ENCODE peak calls at places on chromosomes 4 and X, in nine cellular contexts. One of them, this sample, is unnamed.

GRCh38 chr4:53705151-53705764 is 114.0 kb upstream of the LNX1 start:
- DNase-seq in B cell: peak
- DNase-seq in activated T-cell treated with anti-CD3 and anti-CD28 coated beads, Interleukin-2, amount 50 U/mL, for 4 hours: no peak
- DNase-seq in hypothalamus: no peak
- DNase-seq in fibroblast of mammary gland: no peak
- DNase-seq in LoVo: no peak
- DNase-seq in stimulated activated CD4-positive, alpha-beta T cell treated with anti-CD3 and anti-CD28 coated beads, TNF-alpha, amount 100 ng/mL, for 4 hours: no peak
- DNase-seq in CD4-positive, alpha-beta T cell: no peak
- DNase-seq in GM04504: no peak
- DNase-seq in this sample: no peak

GRCh38 chr4:14827111-14827510 is 175.2 kb upstream of the CPEB2 start:
- DNase-seq in B cell: no peak
- DNase-seq in activated T-cell treated with anti-CD3 and anti-CD28 coated beads, Interleukin-2, amount 50 U/mL, for 4 hours: no peak
- DNase-seq in hypothalamus: no peak
- DNase-seq in fibroblast of mammary gland: peak
- DNase-seq in LoVo: no peak
- DNase-seq in stimulated activated CD4-positive, alpha-beta T cell treated with anti-CD3 and anti-CD28 coated beads, TNF-alpha, amount 100 ng/mL, for 4 hours: no peak
- DNase-seq in CD4-positive, alpha-beta T cell: no peak
- DNase-seq in GM04504: no peak
- DNase-seq in this sample: no peak

GRCh38 chr4:41009411-41009810 is 204.9 kb downstream of the APBB2 start:
- DNase-seq in B cell: no peak
- DNase-seq in activated T-cell treated with anti-CD3 and anti-CD28 coated beads, Interleukin-2, amount 50 U/mL, for 4 hours: no peak
- DNase-seq in hypothalamus: no peak
- DNase-seq in fibroblast of mammary gland: peak
- DNase-seq in LoVo: peak
- DNase-seq in stimulated activated CD4-positive, alpha-beta T cell treated with anti-CD3 and anti-CD28 coated beads, TNF-alpha, amount 100 ng/mL, for 4 hours: no peak
- DNase-seq in CD4-positive, alpha-beta T cell: no peak
- DNase-seq in GM04504: no peak
- DNase-seq in this sample: no peak

GRCh38 chr4:21656832-21657231 is 291.7 kb downstream of the KCNIP4 start:
- DNase-seq in B cell: no peak
- DNase-seq in activated T-cell treated with anti-CD3 and anti-CD28 coated beads, Interleukin-2, amount 50 U/mL, for 4 hours: no peak
- DNase-seq in hypothalamus: no peak
- DNase-seq in fibroblast of mammary gland: peak
- DNase-seq in LoVo: no peak
- DNase-seq in stimulated activated CD4-positive, alpha-beta T cell treated with anti-CD3 and anti-CD28 coated beads, TNF-alpha, amount 100 ng/mL, for 4 hours: no peak
- DNase-seq in CD4-positive, alpha-beta T cell: no peak
- DNase-seq in GM04504: peak
- DNase-seq in this sample: no peak

GRCh38 chrX:54481751-54482150 is 14.3 kb downstream of the FGD1 start:
- DNase-seq in B cell: no peak
- DNase-seq in activated T-cell treated with anti-CD3 and anti-CD28 coated beads, Interleukin-2, amount 50 U/mL, for 4 hours: no peak
- DNase-seq in hypothalamus: no peak
- DNase-seq in fibroblast of mammary gland: peak
- DNase-seq in LoVo: no peak
- DNase-seq in stimulated activated CD4-positive, alpha-beta T cell treated with anti-CD3 and anti-CD28 coated beads, TNF-alpha, amount 100 ng/mL, for 4 hours: no peak
- DNase-seq in CD4-positive, alpha-beta T cell: no peak
- DNase-seq in GM04504: no peak
- DNase-seq in this sample: no peak

GRCh38 chrX:134572816-134573682 is 85.2 kb downstream of the PLAC1 start:
- DNase-seq in B cell: no peak
- DNase-seq in activated T-cell treated with anti-CD3 and anti-CD28 coated beads, Interleukin-2, amount 50 U/mL, for 4 hours: no peak
- DNase-seq in hypothalamus: no peak
- DNase-seq in fibroblast of mammary gland: peak
- DNase-seq in LoVo: peak
- DNase-seq in stimulated activated CD4-positive, alpha-beta T cell treated with anti-CD3 and anti-CD28 coated beads, TNF-alpha, amount 100 ng/mL, for 4 hours: no peak
- DNase-seq in CD4-positive, alpha-beta T cell: no peak
- DNase-seq in GM04504: no peak
- DNase-seq in this sample: no peak

GRCh38 chr4:74996996-74997395 is 64.1 kb downstream of the PARM1 start:
- DNase-seq in B cell: no peak
- DNase-seq in activated T-cell treated with anti-CD3 and anti-CD28 coated beads, Interleukin-2, amount 50 U/mL, for 4 hours: no peak
- DNase-seq in hypothalamus: no peak
- DNase-seq in fibroblast of mammary gland: no peak
- DNase-seq in LoVo: peak
- DNase-seq in stimulated activated CD4-positive, alpha-beta T cell treated with anti-CD3 and anti-CD28 coated beads, TNF-alpha, amount 100 ng/mL, for 4 hours: no peak
- DNase-seq in CD4-positive, alpha-beta T cell: no peak
- DNase-seq in GM04504: no peak
- DNase-seq in this sample: no peak

GRCh38 chrX:56253832-56254703 is 21.9 kb downstream of the KLF8 start:
- DNase-seq in B cell: no peak
- DNase-seq in activated T-cell treated with anti-CD3 and anti-CD28 coated beads, Interleukin-2, amount 50 U/mL, for 4 hours: no peak
- DNase-seq in hypothalamus: no peak
- DNase-seq in fibroblast of mammary gland: no peak
- DNase-seq in LoVo: no peak
- DNase-seq in stimulated activated CD4-positive, alpha-beta T cell treated with anti-CD3 and anti-CD28 coated beads, TNF-alpha, amount 100 ng/mL, for 4 hours: no peak
- DNase-seq in CD4-positive, alpha-beta T cell: no peak
- DNase-seq in GM04504: no peak
- DNase-seq in this sample: no peak

GRCh38 chr4:108398326-108398725 is 222.1 kb upstream of the RPL34 start:
- DNase-seq in B cell: no peak
- DNase-seq in activated T-cell treated with anti-CD3 and anti-CD28 coated beads, Interleukin-2, amount 50 U/mL, for 4 hours: no peak
- DNase-seq in hypothalamus: no peak
- DNase-seq in fibroblast of mammary gland: no peak
- DNase-seq in LoVo: peak
- DNase-seq in stimulated activated CD4-positive, alpha-beta T cell treated with anti-CD3 and anti-CD28 coated beads, TNF-alpha, amount 100 ng/mL, for 4 hours: no peak
- DNase-seq in CD4-positive, alpha-beta T cell: no peak
- DNase-seq in GM04504: no peak
- DNase-seq in this sample: no peak

GRCh38 chrX:153639177-153640044 is 7.6 kb upstream of the DUSP9 start:
- DNase-seq in B cell: no peak
- DNase-seq in activated T-cell treated with anti-CD3 and anti-CD28 coated beads, Interleukin-2, amount 50 U/mL, for 4 hours: no peak
- DNase-seq in hypothalamus: no peak
- DNase-seq in fibroblast of mammary gland: no peak
- DNase-seq in LoVo: no peak
- DNase-seq in stimulated activated CD4-positive, alpha-beta T cell treated with anti-CD3 and anti-CD28 coated beads, TNF-alpha, amount 100 ng/mL, for 4 hours: no peak
- DNase-seq in CD4-positive, alpha-beta T cell: no peak
- DNase-seq in GM04504: no peak
- DNase-seq in this sample: no peak

GRCh38 chrX:70434352-70434866 is 10.2 kb upstream of the DLG3 start:
- DNase-seq in B cell: peak
- DNase-seq in activated T-cell treated with anti-CD3 and anti-CD28 coated beads, Interleukin-2, amount 50 U/mL, for 4 hours: peak
- DNase-seq in hypothalamus: peak
- DNase-seq in fibroblast of mammary gland: peak
- DNase-seq in LoVo: peak
- DNase-seq in stimulated activated CD4-positive, alpha-beta T cell treated with anti-CD3 and anti-CD28 coated beads, TNF-alpha, amount 100 ng/mL, for 4 hours: no peak
- DNase-seq in CD4-positive, alpha-beta T cell: peak
- DNase-seq in GM04504: peak
- DNase-seq in this sample: peak

GRCh38 chr4:79233820-79234219 is 92.0 kb downstream of the NAA11 start:
- DNase-seq in B cell: no peak
- DNase-seq in activated T-cell treated with anti-CD3 and anti-CD28 coated beads, Interleukin-2, amount 50 U/mL, for 4 hours: no peak
- DNase-seq in hypothalamus: no peak
- DNase-seq in fibroblast of mammary gland: no peak
- DNase-seq in LoVo: no peak
- DNase-seq in stimulated activated CD4-positive, alpha-beta T cell treated with anti-CD3 and anti-CD28 coated beads, TNF-alpha, amount 100 ng/mL, for 4 hours: no peak
- DNase-seq in CD4-positive, alpha-beta T cell: no peak
- DNase-seq in GM04504: no peak
- DNase-seq in this sample: no peak

GRCh38 chr4:56130609-56131150 is 181.9 kb downstream of the CEP135 start:
- DNase-seq in B cell: no peak
- DNase-seq in activated T-cell treated with anti-CD3 and anti-CD28 coated beads, Interleukin-2, amount 50 U/mL, for 4 hours: no peak
- DNase-seq in hypothalamus: no peak
- DNase-seq in fibroblast of mammary gland: peak
- DNase-seq in LoVo: no peak
- DNase-seq in stimulated activated CD4-positive, alpha-beta T cell treated with anti-CD3 and anti-CD28 coated beads, TNF-alpha, amount 100 ng/mL, for 4 hours: no peak
- DNase-seq in CD4-positive, alpha-beta T cell: no peak
- DNase-seq in GM04504: no peak
- DNase-seq in this sample: no peak

GRCh38 chr4:112509243-112510190 is 6.5 kb downstream of the NEUROG2 start:
- DNase-seq in B cell: no peak
- DNase-seq in activated T-cell treated with anti-CD3 and anti-CD28 coated beads, Interleukin-2, amount 50 U/mL, for 4 hours: no peak
- DNase-seq in hypothalamus: no peak
- DNase-seq in fibroblast of mammary gland: no peak
- DNase-seq in LoVo: no peak
- DNase-seq in stimulated activated CD4-positive, alpha-beta T cell treated with anti-CD3 and anti-CD28 coated beads, TNF-alpha, amount 100 ng/mL, for 4 hours: no peak
- DNase-seq in CD4-positive, alpha-beta T cell: no peak
- DNase-seq in GM04504: no peak
- DNase-seq in this sample: no peak

GRCh38 chrX:65667503-65668355 is at the start of gene MSN:
- DNase-seq in B cell: peak
- DNase-seq in activated T-cell treated with anti-CD3 and anti-CD28 coated beads, Interleukin-2, amount 50 U/mL, for 4 hours: peak
- DNase-seq in hypothalamus: peak
- DNase-seq in fibroblast of mammary gland: peak
- DNase-seq in LoVo: peak
- DNase-seq in stimulated activated CD4-positive, alpha-beta T cell treated with anti-CD3 and anti-CD28 coated beads, TNF-alpha, amount 100 ng/mL, for 4 hours: peak
- DNase-seq in CD4-positive, alpha-beta T cell: peak
- DNase-seq in GM04504: no peak
- DNase-seq in this sample: peak

This sample was measured in activated T-helper 9 cell treated with anti-CD3 and anti-CD28 coated beads, Interleukin-2, amount 50 U/mL, for 16 hours.